ENCODE peak calls at places on chromosomes 4 and X, in six cellular contexts. K is H9, Z is mesenchymal stem cell, F is mesendoderm, U is IMR-90, J is H1. S is an unnamed sample.

GRCh38 chr4:149709640-149710039 is 106.0 kb downstream of the IQCM start:
- DNase-seq in K (no peak), Z (peak), F (no peak), U (peak), J (no peak), S (no peak)

GRCh38 chr4:102751964-102752363 is 8.8 kb downstream of the MANBA start:
- DNase-seq in K (no peak), Z (no peak), F (no peak), U (no peak), J (no peak), S (no peak)

GRCh38 chrX:85084770-85085393 is 81.2 kb downstream of the APOOL start:
- DNase-seq in K (no peak), Z (peak), F (peak), U (peak), J (no peak), S (peak)

GRCh38 chr4:151347490-151347889 is 22.1 kb upstream of the SH3D19 start:
- DNase-seq in K (no peak), Z (no peak), F (no peak), U (no peak), J (no peak), S (no peak)

GRCh38 chr4:152259866-152260265 is 276.0 kb downstream of the FBXW7 start:
- DNase-seq in K (no peak), Z (no peak), F (no peak), U (peak), J (no peak), S (no peak)

GRCh38 chrX:87895421-87895820 is 377.8 kb downstream of the KLHL4 start:
- DNase-seq in K (no peak), Z (no peak), F (no peak), U (no peak), J (no peak), S (no peak)

GRCh38 chr4:156677136-156677535 is 294.5 kb downstream of the PDGFC start:
- DNase-seq in K (no peak), Z (peak), F (peak), U (no peak), J (no peak), S (peak)

GRCh38 chrX:115588180-115588579 is 27.2 kb downstream of the PLS3 start:
- DNase-seq in K (no peak), Z (no peak), F (no peak), U (no peak), J (no peak), S (no peak)

GRCh38 chr4:174604198-174604597 is 81.9 kb upstream of the HPGD start:
- DNase-seq in K (no peak), Z (peak), F (peak), U (peak), J (no peak), S (no peak)

GRCh38 chr4:63556332-63556731 is 852.9 kb downstream of the TECRL start:
- DNase-seq in K (peak), Z (no peak), F (peak), U (no peak), J (no peak), S (no peak)

GRCh38 chr4:47368211-47368610 is 95.3 kb downstream of the COMMD8 start:
- DNase-seq in K (no peak), Z (no peak), F (no peak), U (no peak), J (no peak), S (no peak)

GRCh38 chrX:154717824-154718223 is 33.1 kb downstream of the GAB3 start:
- DNase-seq in K (no peak), Z (peak), F (no peak), U (peak), J (no peak), S (no peak)

GRCh38 chr4:92566284-92566683 is 262.5 kb downstream of the GRID2 start:
- DNase-seq in K (no peak), Z (no peak), F (no peak), U (no peak), J (no peak), S (no peak)

GRCh38 chr4:147328189-147328588 is 152.7 kb upstream of the EDNRA start:
- DNase-seq in K (no peak), Z (no peak), F (no peak), U (no peak), J (no peak), S (no peak)

DNA sequence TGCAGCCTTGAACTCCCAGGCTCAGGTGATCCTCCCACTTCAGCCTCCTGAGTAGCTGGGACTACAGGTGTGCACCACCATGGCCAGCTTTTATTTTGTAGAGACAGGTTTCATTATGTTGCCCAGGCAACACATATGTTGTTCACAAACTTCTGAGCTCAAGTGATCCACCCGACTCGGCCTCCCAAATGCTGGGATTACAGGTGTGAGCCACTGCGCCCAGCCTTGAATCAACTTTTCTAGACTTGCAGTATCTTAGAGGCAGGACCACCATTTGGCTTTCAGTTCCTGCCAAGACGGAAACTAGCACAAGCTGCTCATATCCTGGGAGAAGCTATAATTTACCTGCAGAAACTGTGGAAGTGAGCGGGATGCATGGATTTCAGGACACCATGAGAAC is 19.9 kb downstream of the NAT8L start:
- DNase-seq in K (peak), Z (no peak), F (no peak), U (no peak), J (no peak), S (no peak)
- H2BK15ac ChIP-seq in K (no peak), Z (no peak), F (no peak), U (no peak), J (no peak), S (no peak)

GRCh38 chrX:133677123-133678063 is 262.1 kb upstream of the GPC4 start:
- DNase-seq in K (no peak), Z (no peak), F (no peak), U (no peak), J (no peak), S (no peak)

GRCh38 chrX:133670394-133670793 is 255.1 kb upstream of the GPC4 start:
- DNase-seq in K (no peak), Z (peak), F (peak), U (peak), J (no peak), S (peak)

GRCh38 chrX:133676344-133677122 is 261.2 kb upstream of the GPC4 start:
- DNase-seq in K (no peak), Z (no peak), F (no peak), U (no peak), J (no peak), S (no peak)

DNA sequence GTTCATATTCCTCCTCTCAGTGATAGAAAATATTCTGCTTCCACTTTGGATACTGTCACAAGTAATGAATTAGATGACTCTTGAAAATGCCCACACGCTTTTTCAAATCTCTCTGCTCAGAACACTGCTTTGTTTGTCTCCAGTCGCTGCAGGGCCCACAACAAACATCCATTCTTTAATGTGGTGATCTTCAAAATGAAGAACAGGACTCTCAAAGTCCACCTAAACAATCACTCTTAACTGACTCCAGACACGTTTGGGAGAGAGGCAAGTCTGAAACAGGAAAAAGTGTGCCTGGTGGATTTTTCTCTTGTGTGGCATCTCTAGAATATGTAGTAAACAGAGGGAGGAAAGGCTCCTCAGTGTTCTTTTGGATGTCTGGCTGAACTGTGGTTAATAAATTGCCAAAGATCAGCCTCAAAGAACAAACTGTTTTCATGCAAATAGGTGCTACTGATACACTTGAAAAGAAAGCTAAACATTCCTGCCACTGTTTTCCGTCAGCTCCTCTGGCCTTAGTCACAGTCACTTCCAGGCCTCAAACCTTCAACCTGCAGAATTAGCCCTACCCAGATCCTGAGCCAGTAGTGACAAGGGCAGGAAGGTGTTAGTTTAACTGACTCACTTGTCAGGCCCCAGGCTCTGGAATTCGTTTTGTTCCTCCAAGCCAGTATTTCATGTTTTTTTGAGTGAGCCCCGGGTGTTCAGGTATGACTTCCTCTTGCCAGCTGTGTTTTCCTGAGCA is 259.6 kb upstream of the GPC4 start:
- DNase-seq in K (peak), Z (no peak), F (peak), U (no peak), J (no peak), S (no peak)
- H3K27ac ChIP-seq in K (peak), Z (peak), F (peak), U (no peak), J (no peak), S (no peak)

DNA sequence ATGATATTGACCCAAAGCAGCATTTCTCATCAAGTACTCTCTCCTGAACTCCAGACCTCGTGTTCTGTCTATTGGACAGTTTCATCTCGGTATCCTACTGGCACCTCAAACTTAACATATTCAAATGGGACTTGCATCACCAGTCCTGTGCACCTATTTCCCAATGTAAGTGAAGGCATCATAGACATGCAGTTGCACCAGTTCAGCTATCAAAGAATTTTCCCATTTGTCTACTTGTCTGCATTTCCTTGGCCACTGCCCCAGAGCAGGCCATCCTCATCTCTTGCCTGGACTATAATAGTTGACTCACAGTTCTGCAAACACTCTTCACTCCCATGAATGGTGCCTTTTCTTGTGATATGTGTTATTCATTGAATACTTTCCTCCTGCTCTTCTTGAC is 11.3 kb upstream of the LIMCH1 start:
- DNase-seq in K (no peak), Z (no peak), F (no peak), U (peak), J (no peak), S (no peak)
- H2AK5ac ChIP-seq in K (peak), Z (no peak), F (no peak), U (peak), J (peak), S (no peak)

DNA sequence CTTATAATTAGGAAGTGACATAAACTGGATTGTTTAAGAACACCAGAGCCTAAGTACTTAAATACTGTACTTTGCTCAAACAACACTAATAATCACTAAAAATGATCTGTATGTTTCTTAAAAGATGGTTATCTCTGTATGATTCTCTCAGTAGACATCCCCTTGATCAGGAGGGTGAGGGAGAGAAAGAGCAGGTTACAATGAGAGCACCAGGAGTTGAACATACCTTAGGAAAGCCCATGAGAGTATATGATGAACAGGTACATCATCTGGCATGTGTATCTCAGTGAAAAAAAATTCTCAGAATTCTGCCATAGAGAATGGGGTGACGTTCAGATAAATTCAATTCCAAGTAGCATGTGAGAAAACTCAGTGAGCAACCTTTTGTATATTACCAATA is 59.9 kb upstream of the IL2 start:
- DNase-seq in K (no peak), Z (no peak), F (no peak), U (no peak), J (no peak), S (no peak)
- H2BK15ac ChIP-seq in K (no peak), Z (no peak), F (no peak), U (no peak), J (no peak), S (no peak)